ENCODE peak calls at places on chromosomes 16 and 17, in four cellular contexts. One of them, this sample, is unnamed. For H3K36me3, the result is how much of the 10 kb centered on the place peaks cover.

GRCh38 chr16:3490911-3491629 is 4.2 kb downstream of the C16orf90 start:
- DNase-seq in cardiac muscle cell: no peak
- DNase-seq in tibial nerve: no peak
- DNase-seq in hepatocyte: no peak
- DNase-seq in this sample: no peak

GRCh38 chr16:26981266-26981938 is 85.3 kb upstream of the C16orf82 start:
- DNase-seq in cardiac muscle cell: peak
- DNase-seq in tibial nerve: no peak
- DNase-seq in hepatocyte: no peak
- DNase-seq in this sample: no peak

GRCh38 chr16:53523126-53523804 is 20.3 kb upstream of the AKTIP start:
- DNase-seq in cardiac muscle cell: no peak
- DNase-seq in tibial nerve: no peak
- DNase-seq in hepatocyte: no peak
- DNase-seq in this sample: no peak

GRCh38 chr17:39652635-39653315 is 12.4 kb upstream of the TCAP start:
- DNase-seq in cardiac muscle cell: no peak
- DNase-seq in tibial nerve: no peak
- DNase-seq in hepatocyte: peak
- DNase-seq in this sample: no peak

GRCh38 chr17:82965371-82965770 is 114.0 kb upstream of the METRNL start:
- DNase-seq in cardiac muscle cell: no peak
- DNase-seq in tibial nerve: no peak
- DNase-seq in hepatocyte: no peak
- DNase-seq in this sample: no peak

GRCh38 chr16:67667817-67668494 is 1.3 kb downstream of the C16orf86 start:
- DNase-seq in cardiac muscle cell: peak
- DNase-seq in tibial nerve: peak
- DNase-seq in hepatocyte: peak
- DNase-seq in this sample: peak

GRCh38 chr16:23072769-23073549 is 76.3 kb downstream of the USP31 start:
- DNase-seq in cardiac muscle cell: peak
- DNase-seq in tibial nerve: no peak
- DNase-seq in hepatocyte: no peak
- DNase-seq in this sample: no peak

GRCh38 chr17:54900457-54901229 is at the start of gene TOM1L1:
- DNase-seq in cardiac muscle cell: peak
- DNase-seq in tibial nerve: peak
- DNase-seq in hepatocyte: peak
- DNase-seq in this sample: peak

GRCh38 chr17:57758654-57759053 is 13.6 kb upstream of the CCDC182 start:
- DNase-seq in cardiac muscle cell: no peak
- DNase-seq in tibial nerve: no peak
- DNase-seq in hepatocyte: no peak
- DNase-seq in this sample: no peak

GRCh38 chr17:77188084-77189066 is 47.6 kb downstream of the SEC14L1 start:
- DNase-seq in cardiac muscle cell: no peak
- DNase-seq in tibial nerve: no peak
- DNase-seq in hepatocyte: no peak
- DNase-seq in this sample: no peak

GRCh38 chr16:71387045-71387871 is 28.7 kb downstream of the CALB2 start:
- DNase-seq in cardiac muscle cell: no peak
- DNase-seq in tibial nerve: no peak
- DNase-seq in hepatocyte: no peak
- DNase-seq in this sample: no peak

GRCh38 chr16:77406680-77407079 is 28.2 kb downstream of the ADAMTS18 start:
- DNase-seq in cardiac muscle cell: peak
- DNase-seq in tibial nerve: no peak
- DNase-seq in hepatocyte: no peak
- DNase-seq in this sample: no peak

GRCh38 chr16:67238806-67239470 is 8.3 kb downstream of the FHOD1 start:
- DNase-seq in cardiac muscle cell: no peak
- DNase-seq in tibial nerve: no peak
- DNase-seq in hepatocyte: no peak
- DNase-seq in this sample: no peak

GRCh38 chr17:73936908-73937627 is 266.4 kb upstream of the RPL38 start:
- DNase-seq in cardiac muscle cell: no peak
- DNase-seq in tibial nerve: no peak
- DNase-seq in hepatocyte: no peak
- DNase-seq in this sample: no peak

GRCh38 chr17:57370583-57370982 is 114.3 kb downstream of the MSI2 start:
- DNase-seq in cardiac muscle cell: no peak
- DNase-seq in tibial nerve: no peak
- DNase-seq in hepatocyte: no peak
- DNase-seq in this sample: no peak

GRCh38 chr17:19369846-19370492 is 7.4 kb upstream of the B9D1 start:
- DNase-seq in cardiac muscle cell: no peak
- DNase-seq in tibial nerve: no peak
- DNase-seq in hepatocyte: no peak
- DNase-seq in this sample: peak

GRCh38 chr16:80144191-80144590 is 396.6 kb upstream of the DYNLRB2 start:
- DNase-seq in cardiac muscle cell: no peak
- DNase-seq in tibial nerve: no peak
- DNase-seq in hepatocyte: no peak
- DNase-seq in this sample: no peak

GRCh38 chr17:55421179-55421934 is at the start of gene MMD:
- DNase-seq in cardiac muscle cell: no peak
- DNase-seq in tibial nerve: no peak
- DNase-seq in hepatocyte: peak
- DNase-seq in this sample: no peak

GRCh38 chr17:79000396-79001189 is 9.0 kb downstream of the CANT1 start:
- DNase-seq in cardiac muscle cell: no peak
- DNase-seq in tibial nerve: no peak
- DNase-seq in hepatocyte: no peak
- DNase-seq in this sample: no peak

GRCh38 chr16:86050111-86050510 is 151.1 kb downstream of the IRF8 start:
- DNase-seq in cardiac muscle cell: no peak
- DNase-seq in tibial nerve: no peak
- DNase-seq in hepatocyte: no peak
- DNase-seq in this sample: no peak

GRCh38 chr17:66673668-66674276 is 161.1 kb upstream of the CACNG5 start:
- DNase-seq in cardiac muscle cell: peak
- DNase-seq in tibial nerve: peak
- DNase-seq in hepatocyte: peak
- DNase-seq in this sample: no peak
- TF ChIP-seq CTCF in cardiac muscle cell: peak
- TF ChIP-seq CTCF in tibial nerve: peak
- TF ChIP-seq CTCF in hepatocyte: peak
- TF ChIP-seq CTCF in this sample: peak

GRCh38 chr17:15257316-15257925 is 7.7 kb downstream of the PMP22 start:
- DNase-seq in cardiac muscle cell: peak
- DNase-seq in tibial nerve: peak
- DNase-seq in hepatocyte: peak
- DNase-seq in this sample: peak
- H3K27ac ChIP-seq in cardiac muscle cell: no peak
- H3K27ac ChIP-seq in tibial nerve: peak
- H3K27ac ChIP-seq in hepatocyte: peak
- H3K27ac ChIP-seq in this sample: peak

DNA sequence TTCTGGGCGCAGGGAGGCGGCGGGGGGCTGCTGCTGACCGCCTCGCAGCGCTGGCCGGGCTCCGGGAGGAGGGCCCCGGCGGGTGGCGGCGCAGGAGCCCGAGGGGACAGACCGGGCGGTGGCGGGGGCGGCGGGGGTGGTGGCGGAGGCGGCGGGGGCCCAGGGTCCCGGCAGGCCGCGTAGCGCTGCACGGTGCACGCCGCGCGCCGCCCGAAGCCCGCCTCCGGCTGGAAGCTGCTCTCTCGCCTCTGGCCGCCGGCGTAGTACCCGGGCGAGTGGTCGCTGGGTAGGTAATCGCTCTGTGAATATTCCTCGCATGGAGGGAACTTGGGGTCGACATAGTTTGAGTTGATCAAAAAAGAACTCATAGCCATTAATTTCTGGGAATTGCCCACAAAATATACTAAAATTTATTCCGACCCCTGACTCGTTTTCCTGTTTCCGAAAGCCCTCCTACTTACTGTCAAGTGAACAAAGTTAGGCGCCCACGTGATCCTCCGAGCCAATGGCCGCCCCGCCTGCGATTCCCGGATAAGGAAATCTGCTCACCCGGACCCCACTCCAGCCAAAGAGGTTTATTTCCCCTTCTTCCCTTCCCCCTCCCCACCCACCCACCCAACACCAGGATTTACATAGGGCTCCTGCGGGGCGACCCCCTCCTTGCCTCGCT is at the start of gene HOXB4:
- DNase-seq in cardiac muscle cell: no peak
- DNase-seq in tibial nerve: peak
- DNase-seq in hepatocyte: peak
- DNase-seq in this sample: peak
- H3K36me3 ChIP-seq in cardiac muscle cell: under half
- H3K36me3 ChIP-seq in tibial nerve: under half
- H3K36me3 ChIP-seq in hepatocyte: under half
- H3K36me3 ChIP-seq in this sample: under half

GRCh38 chr17:63116228-63116627 is 150.2 kb downstream of the TANC2 start:
- DNase-seq in cardiac muscle cell: no peak
- DNase-seq in tibial nerve: no peak
- DNase-seq in hepatocyte: no peak
- DNase-seq in this sample: no peak
- TF ChIP-seq CTCF in cardiac muscle cell: peak
- TF ChIP-seq CTCF in tibial nerve: no peak
- TF ChIP-seq CTCF in hepatocyte: no peak
- TF ChIP-seq CTCF in this sample: no peak

GRCh38 chr16:11990672-11991390 is 14.3 kb downstream of the SNX29 start:
- DNase-seq in cardiac muscle cell: no peak
- DNase-seq in tibial nerve: no peak
- DNase-seq in hepatocyte: no peak
- DNase-seq in this sample: no peak

GRCh38 chr16:11992594-11993524 is 16.3 kb downstream of the SNX29 start:
- DNase-seq in cardiac muscle cell: no peak
- DNase-seq in tibial nerve: no peak
- DNase-seq in hepatocyte: no peak
- DNase-seq in this sample: no peak

GRCh38 chr16:11992008-11992584 is 15.6 kb downstream of the SNX29 start:
- DNase-seq in cardiac muscle cell: peak
- DNase-seq in tibial nerve: no peak
- DNase-seq in hepatocyte: no peak
- DNase-seq in this sample: no peak

GRCh38 chr16:11996433-11997174 is 20.1 kb downstream of the SNX29 start:
- DNase-seq in cardiac muscle cell: no peak
- DNase-seq in tibial nerve: no peak
- DNase-seq in hepatocyte: no peak
- DNase-seq in this sample: no peak

GRCh38 chr16:11994187-11995119 is 17.9 kb downstream of the SNX29 start:
- DNase-seq in cardiac muscle cell: no peak
- DNase-seq in tibial nerve: no peak
- DNase-seq in hepatocyte: no peak
- DNase-seq in this sample: no peak
- H3K27ac ChIP-seq in cardiac muscle cell: no peak
- H3K27ac ChIP-seq in tibial nerve: no peak
- H3K27ac ChIP-seq in hepatocyte: peak
- H3K27ac ChIP-seq in this sample: peak

GRCh38 chr17:21001111-21001812 is 41.5 kb downstream of the USP22 start:
- DNase-seq in cardiac muscle cell: no peak
- DNase-seq in tibial nerve: no peak
- DNase-seq in hepatocyte: peak
- DNase-seq in this sample: no peak
- H3K36me3 ChIP-seq in cardiac muscle cell: under half
- H3K36me3 ChIP-seq in tibial nerve: under half
- H3K36me3 ChIP-seq in hepatocyte: under half
- H3K36me3 ChIP-seq in this sample: half or more

DNA sequence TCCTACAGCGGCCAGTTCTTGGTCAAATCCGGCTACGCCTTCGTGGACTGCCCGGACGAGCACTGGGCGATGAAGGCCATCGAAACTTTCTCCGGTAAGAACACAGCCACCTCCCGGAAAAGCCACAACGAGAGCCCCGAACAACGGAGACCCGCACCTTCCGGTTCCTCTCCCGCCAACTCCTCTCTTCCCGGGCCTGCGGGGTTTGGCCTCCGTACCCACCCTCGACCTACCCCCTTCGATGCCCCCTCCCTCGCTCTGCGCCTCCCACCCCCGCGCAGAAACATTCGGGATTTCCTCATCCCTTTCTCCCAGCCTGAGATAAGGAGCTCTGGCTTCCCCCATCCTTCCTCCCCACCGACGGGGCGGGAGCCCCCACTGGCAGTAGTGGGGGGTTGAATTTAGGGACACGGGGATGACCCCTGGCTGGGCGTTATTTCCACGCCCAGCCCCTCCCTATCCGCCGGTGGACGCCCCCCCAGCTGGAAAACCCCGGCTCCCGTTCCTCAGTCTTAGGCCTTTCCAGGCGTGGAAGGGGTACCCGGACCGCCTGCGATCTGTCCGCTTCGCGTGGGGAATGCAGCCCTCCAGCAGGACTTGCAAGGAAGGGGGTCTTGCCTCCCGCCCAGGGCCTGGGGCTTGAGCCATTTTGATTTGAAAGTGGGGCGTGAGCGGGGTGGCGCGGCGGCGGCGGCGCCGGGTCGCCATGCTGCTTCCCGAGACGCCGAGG is 807 bp downstream of the IGF2BP1 start:
- DNase-seq in cardiac muscle cell: no peak
- DNase-seq in tibial nerve: no peak
- DNase-seq in hepatocyte: peak
- DNase-seq in this sample: no peak
- TF ChIP-seq CTCF in cardiac muscle cell: no peak
- TF ChIP-seq CTCF in tibial nerve: no peak
- TF ChIP-seq CTCF in hepatocyte: no peak
- TF ChIP-seq CTCF in this sample: no peak

DNA sequence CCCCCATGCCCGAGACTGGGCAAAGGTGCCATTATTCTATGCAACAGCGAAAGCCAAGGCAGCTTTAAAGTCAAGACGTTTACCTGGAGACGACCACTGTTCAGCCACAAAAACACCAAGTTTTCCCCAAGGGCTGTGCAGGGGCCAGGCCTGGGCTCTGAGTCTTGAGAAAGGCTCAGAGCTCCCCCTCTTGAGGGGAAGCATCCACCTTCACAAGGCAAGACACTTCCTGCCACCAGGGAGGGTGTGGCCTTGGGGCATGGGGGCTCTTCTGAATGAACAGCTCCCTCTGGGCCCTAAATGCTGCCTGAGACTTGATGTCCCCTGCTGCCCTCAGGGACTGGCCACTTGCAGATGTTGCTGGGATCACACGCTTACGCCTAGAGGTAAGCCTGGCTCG is 26.5 kb downstream of the PDIA2 start:
- DNase-seq in cardiac muscle cell: no peak
- DNase-seq in tibial nerve: no peak
- DNase-seq in hepatocyte: no peak
- DNase-seq in this sample: no peak
- H3K27ac ChIP-seq in cardiac muscle cell: no peak
- H3K27ac ChIP-seq in tibial nerve: no peak
- H3K27ac ChIP-seq in hepatocyte: no peak
- H3K27ac ChIP-seq in this sample: no peak